ENCODE peak calls at places on chromosomes 16 and 17, in five cellular contexts. H is GM23338; W is T follicular helper cell; J is neural crest cell; P is activated T-helper 1 cell treated with anti-CD3 and anti-CD28 coated beads, Interleukin-2, amount 50 U/mL, for 16 hours. A is an unnamed sample.

GRCh38 chr16:89919535-89920406 is 1.1 kb downstream of the MC1R start:
- DNase-seq in W (no peak), H (no peak), P (no peak), J (no peak), A (no peak)

GRCh38 chr17:82881900-82882714 is 42.3 kb upstream of the ZNF750 start:
- DNase-seq in P (no peak), H (no peak), W (no peak), J (no peak), A (no peak)

GRCh38 chr17:78329263-78330059 is 30.4 kb downstream of the SOCS3 start:
- DNase-seq in H (no peak), P (no peak), J (no peak), W (no peak), A (no peak)

GRCh38 chr16:57643166-57643813 is 14.9 kb downstream of the ADGRG1 start:
- DNase-seq in P (no peak), H (no peak), W (no peak), J (no peak), A (no peak)

GRCh38 chr16:2090819-2091721 is 43.3 kb downstream of the TSC2 start:
- DNase-seq in H (peak), W (peak), P (no peak), J (peak), A (no peak)

GRCh38 chr17:80117491-80118401 is 16.4 kb downstream of the GAA start:
- DNase-seq in H (no peak), J (no peak), W (no peak), P (no peak), A (no peak)

GRCh38 chr17:79296290-79296689 is 221.7 kb downstream of the ENGASE start:
- DNase-seq in W (no peak), J (no peak), P (no peak), H (no peak), A (no peak)

GRCh38 chr17:37744961-37745800 is at the start of gene HNF1B:
- DNase-seq in W (no peak), P (no peak), J (no peak), H (peak), A (no peak)

GRCh38 chr16:86975445-86975844 is 341.7 kb downstream of the C16orf95 start:
- DNase-seq in P (no peak), H (peak), W (no peak), J (no peak), A (no peak)

GRCh38 chr16:67862623-67863583 is 9.9 kb upstream of the EDC4 start:
- DNase-seq in P (no peak), H (no peak), J (no peak), W (no peak), A (no peak)

GRCh38 chr16:49354101-49354500 is 19.5 kb upstream of the C16orf78 start:
- DNase-seq in H (no peak), J (no peak), W (no peak), P (no peak), A (no peak)

GRCh38 chr17:50961282-50962220 is 95.4 kb upstream of the TOB1 start:
- DNase-seq in P (no peak), W (no peak), H (no peak), J (no peak), A (no peak)

GRCh38 chr16:800834-801488 is 427 bp upstream of the GNG13 start:
- DNase-seq in H (no peak), J (no peak), P (no peak), W (no peak), A (no peak)

GRCh38 chr17:43695968-43696865 is 34.5 kb upstream of the MEOX1 start:
- DNase-seq in J (no peak), H (no peak), P (no peak), W (no peak), A (peak)

GRCh38 chr17:29210879-29211278 is 30.7 kb upstream of the MYO18A start:
- DNase-seq in W (no peak), H (no peak), P (no peak), J (no peak), A (no peak)

GRCh38 chr16:86604436-86605220 is 26.3 kb downstream of the FOXL1 start:
- DNase-seq in P (no peak), W (peak), J (no peak), H (no peak), A (no peak)

GRCh38 chr17:80761421-80761871 is 216.8 kb downstream of the RPTOR start:
- DNase-seq in J (no peak), P (peak), H (no peak), W (peak), A (no peak)

GRCh38 chr16:30715777-30716445 is 16.9 kb downstream of the SRCAP start:
- DNase-seq in J (no peak), P (no peak), H (no peak), W (no peak), A (no peak)

GRCh38 chr17:77475012-77475976 is 334.5 kb downstream of the SEC14L1 start:
- DNase-seq in W (peak), J (no peak), H (no peak), P (peak), A (no peak)

GRCh38 chr16:86363057-86363490 is 147.3 kb upstream of the FOXF1 start:
- DNase-seq in J (no peak), W (no peak), P (no peak), H (no peak), A (no peak)

GRCh38 chr16:77844801-77845200 is 56.4 kb downstream of the VAT1L start:
- DNase-seq in H (no peak), W (no peak), P (no peak), J (no peak), A (no peak)

GRCh38 chr16:49739381-49739780 is 116.5 kb downstream of the ZNF423 start:
- DNase-seq in H (peak), P (no peak), J (no peak), W (no peak), A (no peak)

GRCh38 chr16:88316941-88317618 is 65.7 kb upstream of the ZNF469 start:
- DNase-seq in J (no peak), W (no peak), P (no peak), H (no peak), A (no peak)

GRCh38 chr17:17779015-17779611 is 57.7 kb downstream of the SREBF1 start:
- DNase-seq in W (no peak), J (no peak), P (no peak), H (no peak), A (no peak)

GRCh38 chr17:57898487-57899311 is 48.9 kb upstream of the MRPS23 start:
- DNase-seq in W (no peak), P (no peak), H (peak), J (peak), A (peak)

GRCh38 chr16:49928176-49928892 is 72.4 kb upstream of the ZNF423 start:
- DNase-seq in W (no peak), J (no peak), H (no peak), P (no peak), A (no peak)

GRCh38 chr16:31202402-31203385 is at the start of gene PYCARD:
- DNase-seq in J (no peak), H (peak), P (no peak), W (no peak), A (no peak)

A was measured in NCI-H1694 treated with DMSO at 0.1 percent for 48 hours.